ENCODE peak calls at places on chromosomes 2 and 18, in eight cellular contexts. C is gastrocnemius medialis, A is body of pancreas, M is adrenal gland, D is mammary epithelial cell, T is heart right ventricle, Y is Karpas-422, Q is lung. X is an unnamed sample.

GRCh38 chr18:46211816-46212215 is 107.6 kb downstream of the HAUS1 start:
- DNase-seq in D (no peak), M (no peak), C (no peak), Q (no peak), Y (no peak), T (no peak), A (no peak), X (no peak)

GRCh38 chr2:127569274-127570065 is 34.0 kb downstream of the MYO7B start:
- DNase-seq in C (peak), Y (no peak), A (peak), Q (no peak), M (peak), D (peak), T (peak), X (peak)

GRCh38 chr2:96427917-96428316 is 77.2 kb downstream of the NEURL3 start:
- DNase-seq in Q (no peak), T (no peak), M (no peak), Y (no peak), A (peak), C (no peak), D (peak), X (no peak)

GRCh38 chr18:76274470-76275289 is 220.4 kb downstream of the ZNF516 start:
- DNase-seq in D (no peak), T (no peak), Y (peak), M (no peak), C (no peak), Q (no peak), A (no peak), X (no peak)

GRCh38 chr2:1659951-1660565 is 84.3 kb downstream of the PXDN start:
- DNase-seq in Q (no peak), Y (no peak), D (no peak), A (no peak), C (no peak), T (no peak), M (peak), X (no peak)

GRCh38 chr2:58120626-58121229 is 74.1 kb downstream of the VRK2 start:
- DNase-seq in Y (no peak), D (no peak), C (no peak), A (no peak), M (no peak), T (no peak), Q (no peak), X (no peak)

GRCh38 chr2:167825664-167826063 is 421.7 kb downstream of the STK39 start:
- DNase-seq in A (no peak), T (no peak), Y (no peak), D (no peak), M (no peak), C (no peak), Q (no peak), X (no peak)

GRCh38 chr2:63977904-63978303 is 41.3 kb downstream of the VPS54 start:
- DNase-seq in Q (no peak), A (no peak), C (no peak), M (no peak), T (no peak), D (no peak), Y (no peak), X (no peak)

GRCh38 chr2:37789988-37790387 is 118.5 kb upstream of the CDC42EP3 start:
- DNase-seq in Q (no peak), T (no peak), A (no peak), D (peak), Y (no peak), M (no peak), C (no peak), X (no peak)

GRCh38 chr2:33619028-33619427 is 19.9 kb upstream of the FAM98A start:
- DNase-seq in D (no peak), A (no peak), M (no peak), Q (no peak), Y (no peak), T (no peak), C (no peak), X (no peak)

GRCh38 chr2:54597153-54597827 is 126.2 kb upstream of the EML6 start:
- DNase-seq in Y (no peak), A (peak), T (peak), D (no peak), C (peak), M (peak), Q (no peak), X (no peak)

GRCh38 chr18:4931209-4931608 is 265.8 kb downstream of the AKAIN1 start:
- DNase-seq in C (no peak), Y (no peak), M (no peak), D (no peak), Q (no peak), A (no peak), T (no peak), X (no peak)

GRCh38 chr2:213688129-213688528 is 403.9 kb downstream of the SPAG16 start:
- DNase-seq in Y (no peak), C (no peak), Q (no peak), D (no peak), T (no peak), M (no peak), A (no peak), X (no peak)

GRCh38 chr2:46731280-46731679 is 184.3 kb downstream of the MCFD2 start:
- DNase-seq in T (no peak), M (no peak), A (no peak), Y (no peak), Q (no peak), C (no peak), D (no peak), X (no peak)

GRCh38 chr2:46737577-46737976 is 178.0 kb downstream of the MCFD2 start:
- DNase-seq in T (no peak), M (no peak), D (peak), Y (no peak), Q (no peak), A (peak), C (no peak), X (no peak)

GRCh38 chr2:46735730-46736493 is 179.7 kb downstream of the MCFD2 start:
- DNase-seq in M (no peak), Q (no peak), T (no peak), Y (no peak), D (no peak), A (no peak), C (no peak), X (no peak)

GRCh38 chr2:46732127-46732526 is 183.5 kb downstream of the MCFD2 start:
- DNase-seq in Y (no peak), C (no peak), Q (no peak), D (no peak), M (no peak), A (no peak), T (no peak), X (no peak)

DNA sequence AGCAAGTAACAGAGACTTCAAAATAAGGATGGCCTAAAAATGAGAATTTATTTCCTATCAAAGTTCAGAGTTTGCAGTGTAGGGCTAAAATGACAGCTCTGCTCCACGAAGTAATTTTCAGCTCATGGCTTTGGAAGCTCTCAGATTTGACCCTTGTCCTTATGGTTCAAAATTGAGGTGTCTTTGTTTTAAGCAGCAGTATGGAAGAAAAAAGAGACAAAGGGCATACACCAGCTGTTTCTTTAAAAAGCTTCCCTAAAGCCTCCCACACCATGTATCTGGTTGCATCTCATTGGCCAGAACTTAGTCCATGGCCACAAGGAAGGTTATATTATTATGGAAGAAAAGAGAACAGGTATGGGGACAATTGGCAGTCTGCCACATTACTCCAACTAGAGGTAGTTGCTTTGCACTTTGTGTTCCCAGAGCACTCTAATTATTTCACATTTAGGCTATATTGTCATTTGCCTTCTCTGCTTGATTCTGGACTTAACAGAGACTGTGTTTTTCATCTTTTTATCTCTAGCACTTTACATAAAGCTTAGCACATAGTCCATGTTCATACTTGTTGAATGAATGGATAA is 180.4 kb downstream of the MCFD2 start:
- DNase-seq in Y (no peak), T (no peak), Q (no peak), D (no peak), A (no peak), M (no peak), C (no peak), X (no peak)
- H3K4me3 ChIP-seq in Y (no peak), T (no peak), Q (no peak), D (no peak), A (no peak), M (no peak), C (no peak), X (no peak)

GRCh38 chr2:77363277-77363676 is 158.9 kb downstream of the LRRTM4 start:
- DNase-seq in M (no peak), Q (no peak), A (no peak), C (no peak), Y (no peak), T (no peak), D (no peak), X (no peak)
- H3K27ac ChIP-seq in M (no peak), Q (no peak), A (no peak), C (no peak), Y (no peak), T (no peak), D (no peak), X (no peak)

GRCh38 chr2:147172493-147173185 is 672.2 kb upstream of the ACVR2A start:
- DNase-seq in D (peak), T (no peak), A (no peak), C (no peak), Y (no peak), Q (no peak), M (no peak), X (no peak)
- H3K4me3 ChIP-seq in D (no peak), T (no peak), A (no peak), C (no peak), Y (no peak), Q (no peak), M (no peak), X (no peak)

GRCh38 chr2:69099541-69099940 is 86.6 kb downstream of the ANTXR1 start:
- DNase-seq in Q (no peak), T (no peak), M (no peak), A (no peak), D (peak), Y (no peak), C (no peak), X (no peak)
- H3K27ac ChIP-seq in Q (no peak), T (no peak), M (peak), A (no peak), D (no peak), Y (no peak), C (peak), X (no peak)

GRCh38 chr2:229873123-229873581 is 48.7 kb downstream of the TRIP12 start:
- DNase-seq in Q (no peak), Y (no peak), T (no peak), D (no peak), M (no peak), C (no peak), A (no peak), X (no peak)
- H3K4me3 ChIP-seq in Q (no peak), Y (no peak), T (no peak), D (no peak), M (no peak), C (no peak), A (no peak), X (no peak)

DNA sequence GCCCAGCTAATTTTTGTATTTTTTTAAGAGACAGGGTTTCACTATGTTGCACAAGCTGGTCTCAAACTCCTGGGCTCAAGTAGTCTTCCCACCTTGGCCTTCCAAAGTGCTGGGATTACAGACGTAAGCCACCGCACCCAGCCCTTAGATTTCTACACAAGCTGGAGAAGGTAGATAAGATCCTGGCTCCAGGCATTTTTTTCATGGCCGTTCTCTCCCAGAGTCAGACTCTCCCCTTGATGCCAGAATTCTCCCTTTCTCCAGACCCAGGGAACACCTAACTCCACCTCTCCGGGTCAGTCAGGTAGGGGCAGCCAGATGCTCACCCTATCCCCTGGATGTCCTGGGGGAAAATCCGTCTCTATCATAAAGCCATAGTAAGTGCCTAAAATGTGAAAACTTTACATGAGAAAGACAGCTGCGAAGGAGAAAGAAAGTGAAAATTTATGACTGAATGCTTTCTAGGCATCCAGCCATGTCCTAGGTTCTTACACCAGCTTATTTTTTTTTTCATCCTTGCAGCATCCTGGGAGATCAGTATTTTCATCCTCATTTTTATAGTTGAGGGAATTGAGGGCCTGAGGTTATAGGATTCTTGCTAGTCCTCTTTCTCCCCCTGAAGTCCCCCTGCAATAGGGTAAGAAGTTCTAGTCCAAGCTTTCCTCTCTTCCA is 16.3 kb downstream of the SIX3 start:
- DNase-seq in Q (no peak), C (no peak), T (no peak), D (no peak), A (no peak), M (no peak), Y (no peak), X (no peak)
- H3K27ac ChIP-seq in Q (no peak), C (no peak), T (no peak), D (no peak), A (no peak), M (no peak), Y (no peak), X (no peak)

DNA sequence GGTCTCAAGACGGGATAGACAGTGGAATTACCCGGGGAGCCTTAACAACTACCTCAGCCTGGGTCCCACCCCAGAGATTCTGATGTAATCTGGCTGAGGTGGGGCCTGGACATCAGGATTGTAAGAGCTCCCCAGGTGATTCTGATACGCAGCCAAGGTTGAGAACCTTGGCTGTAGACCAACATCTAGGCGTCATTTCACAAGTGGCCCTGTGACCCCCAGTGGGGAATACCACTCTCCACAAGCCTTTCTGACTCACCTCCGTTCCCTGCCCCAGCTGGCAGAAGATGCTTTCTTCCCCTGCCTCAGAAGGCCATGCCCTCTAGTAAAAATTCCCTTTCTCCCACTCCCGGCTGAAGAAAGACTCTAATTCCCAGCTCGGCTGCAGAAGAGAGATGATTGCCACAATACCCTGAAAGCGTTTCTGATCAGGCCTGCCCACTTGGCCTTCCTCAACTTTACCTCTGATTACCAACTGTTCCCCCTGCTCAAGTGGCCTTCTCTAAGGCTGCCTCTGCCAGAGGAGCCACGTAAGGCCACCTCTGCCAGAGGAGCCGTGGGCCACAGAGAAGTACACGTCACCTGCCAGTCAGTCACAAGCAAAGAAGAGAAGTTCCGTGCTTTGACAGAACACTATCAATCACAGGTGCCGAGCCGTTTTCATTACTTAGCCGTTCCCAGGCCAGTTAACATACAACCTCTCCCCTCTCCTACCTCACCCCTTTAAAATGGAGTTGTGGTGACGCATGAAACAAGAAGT is 116.8 kb upstream of the PKDCC start:
- DNase-seq in Q (no peak), T (no peak), D (peak), Y (no peak), A (no peak), M (no peak), C (no peak), X (no peak)
- H3K4me3 ChIP-seq in Q (no peak), T (no peak), D (no peak), Y (no peak), A (no peak), M (no peak), C (no peak), X (no peak)

GRCh38 chr2:238699307-238700121 is 148.4 kb upstream of the TWIST2 start:
- DNase-seq in T (no peak), Q (peak), Y (no peak), C (no peak), D (no peak), M (no peak), A (no peak), X (peak)

GRCh38 chr2:238696786-238697185 is 151.1 kb upstream of the TWIST2 start:
- DNase-seq in M (no peak), T (no peak), Y (no peak), Q (peak), C (no peak), D (no peak), A (no peak), X (no peak)

GRCh38 chr2:238697193-238698191 is 150.4 kb upstream of the TWIST2 start:
- DNase-seq in M (no peak), A (no peak), Y (no peak), D (no peak), Q (peak), C (no peak), T (no peak), X (no peak)

GRCh38 chr2:238700122-238700457 is 147.8 kb upstream of the TWIST2 start:
- DNase-seq in T (peak), Y (no peak), Q (peak), D (no peak), A (peak), C (no peak), M (no peak), X (peak)

DNA sequence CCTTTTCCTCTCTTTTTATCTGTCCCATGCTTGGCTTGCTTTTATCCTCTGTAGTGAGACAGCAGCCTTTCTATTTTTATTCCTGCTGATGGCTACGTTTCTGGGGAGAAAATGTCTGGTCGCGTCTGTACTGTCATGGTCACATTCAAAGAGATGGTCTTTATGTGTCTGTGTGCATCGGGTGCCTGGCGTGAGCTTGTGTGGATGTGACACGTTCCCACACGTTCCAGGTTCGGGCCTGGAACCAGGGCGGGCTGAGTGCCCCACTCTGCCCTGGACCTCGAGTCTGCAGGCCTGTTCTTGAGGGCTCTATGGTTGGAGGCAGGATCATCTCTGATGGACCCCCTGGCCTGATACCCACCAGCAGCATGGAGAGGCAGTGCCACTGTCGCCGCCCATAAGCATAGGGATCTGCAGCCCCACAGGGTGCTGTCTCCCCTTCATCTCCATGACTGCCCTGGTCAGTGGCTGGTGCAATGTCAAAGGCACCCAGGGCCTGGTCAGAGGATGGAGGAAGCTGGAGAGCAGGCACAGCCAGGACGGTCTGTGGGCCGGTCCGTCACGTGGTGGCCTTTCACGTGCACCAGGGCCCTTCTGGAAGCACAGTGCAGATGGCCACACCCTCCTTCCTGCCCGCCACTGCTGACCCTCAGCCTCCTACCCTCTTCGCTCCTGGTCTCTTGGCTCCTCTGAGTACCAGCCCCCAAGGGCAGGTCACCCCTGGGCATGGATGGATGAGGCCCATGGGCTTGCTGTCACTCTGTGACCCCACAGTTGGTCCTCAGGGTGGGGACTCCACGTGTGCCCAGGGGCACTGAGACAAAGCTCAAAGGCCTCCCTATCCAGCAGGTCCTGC is 149.2 kb upstream of the TWIST2 start:
- DNase-seq in M (no peak), Y (no peak), A (no peak), T (no peak), D (no peak), C (no peak), Q (peak), X (no peak)
- H3K27ac ChIP-seq in M (no peak), Y (no peak), A (no peak), T (no peak), D (no peak), C (no peak), Q (peak), X (no peak)

GRCh38 chr2:123913266-123913810 is 111.7 kb upstream of the CNTNAP5 start:
- DNase-seq in Q (no peak), A (no peak), Y (no peak), M (no peak), D (no peak), T (no peak), C (no peak), X (no peak)

GRCh38 chr2:123915380-123915779 is 109.7 kb upstream of the CNTNAP5 start:
- DNase-seq in Y (no peak), M (no peak), A (no peak), C (no peak), D (no peak), Q (no peak), T (no peak), X (no peak)

GRCh38 chr2:123916512-123916911 is 108.6 kb upstream of the CNTNAP5 start:
- DNase-seq in D (no peak), Q (no peak), M (no peak), A (no peak), T (no peak), Y (no peak), C (no peak), X (no peak)
- H3K4me3 ChIP-seq in D (no peak), Q (no peak), M (no peak), A (no peak), T (no peak), Y (no peak), C (no peak), X (no peak)